ENCODE peak calls at places on chromosome 7, in four cellular contexts. E is K562, C is tibial nerve, P is sigmoid colon. Y is an unnamed sample.

GRCh38 chr7:123154231-123154860 is 45.4 kb downstream of the SLC13A1 start:
- DNase-seq in E (peak), C (peak), P (peak), Y (peak)

GRCh38 chr7:151150388-151150787 is 17.1 kb downstream of the GBX1 start:
- DNase-seq in E (no peak), C (no peak), P (no peak), Y (no peak)

GRCh38 chr7:144255471-144255897 is 9.1 kb downstream of the OR2A7 start:
- DNase-seq in E (no peak), C (no peak), P (peak), Y (peak)

GRCh38 chr7:30433082-30433481 is 45.5 kb downstream of the NOD1 start:
- DNase-seq in E (no peak), C (peak), P (peak), Y (no peak)

GRCh38 chr7:98881561-98882315 is 3.4 kb downstream of the TRRAP start:
- DNase-seq in E (no peak), C (no peak), P (no peak), Y (no peak)

GRCh38 chr7:42269161-42269560 is 32.2 kb upstream of the GLI3 start:
- DNase-seq in E (no peak), C (no peak), P (no peak), Y (no peak)

GRCh38 chr7:22346383-22347107 is 10.4 kb downstream of the RAPGEF5 start:
- DNase-seq in E (no peak), C (no peak), P (no peak), Y (no peak)

GRCh38 chr7:43014374-43014773 is 82.2 kb downstream of the MRPL32 start:
- DNase-seq in E (no peak), C (no peak), P (no peak), Y (no peak)

GRCh38 chr7:101177644-101178043 is 2.4 kb downstream of the NAT16 start:
- DNase-seq in E (no peak), C (no peak), P (no peak), Y (no peak)

GRCh38 chr7:143408247-143408685 is 390 bp downstream of the EPHA1 start:
- DNase-seq in E (no peak), C (no peak), P (no peak), Y (no peak)

GRCh38 chr7:106896268-106896667 is 31.2 kb downstream of the PIK3CG start:
- DNase-seq in E (no peak), C (no peak), P (no peak), Y (no peak)

GRCh38 chr7:38300175-38300574 is 26.7 kb upstream of the TARP start:
- DNase-seq in E (no peak), C (no peak), P (no peak), Y (no peak)

GRCh38 chr7:26087321-26088091 is 64.5 kb upstream of the NFE2L3 start:
- DNase-seq in E (no peak), C (no peak), P (no peak), Y (no peak)

GRCh38 chr7:155961241-155962190 is 149.3 kb upstream of the SHH start:
- DNase-seq in E (no peak), C (no peak), P (peak), Y (peak)

GRCh38 chr7:127396184-127396583 is 3.7 kb upstream of the ZNF800 start:
- DNase-seq in E (peak), C (no peak), P (no peak), Y (no peak)

GRCh38 chr7:94250984-94251383 is 143.7 kb upstream of the COL1A2 start:
- DNase-seq in E (no peak), C (no peak), P (no peak), Y (no peak)

GRCh38 chr7:133164444-133164843 is 82.6 kb upstream of the CHCHD3 start:
- DNase-seq in E (no peak), C (no peak), P (no peak), Y (no peak)

GRCh38 chr7:145398758-145399157 is 562.9 kb upstream of the TPK1 start:
- DNase-seq in E (no peak), C (no peak), P (no peak), Y (no peak)

GRCh38 chr7:128831178-128831993 is 1.2 kb downstream of the FLNC start:
- DNase-seq in E (peak), C (no peak), P (peak), Y (no peak)

GRCh38 chr7:124728610-124729009 is 37.0 kb downstream of the GPR37 start:
- DNase-seq in E (no peak), C (no peak), P (no peak), Y (no peak)
- TF ChIP-seq EP300 in E (no peak), C (no peak), P (no peak), Y (no peak)

GRCh38 chr7:135291809-135292253 is 58.2 kb downstream of the STRA8 start:
- DNase-seq in E (no peak), C (no peak), P (no peak), Y (no peak)
- TF ChIP-seq EP300 in E (no peak), C (no peak), P (no peak), Y (no peak)

DNA sequence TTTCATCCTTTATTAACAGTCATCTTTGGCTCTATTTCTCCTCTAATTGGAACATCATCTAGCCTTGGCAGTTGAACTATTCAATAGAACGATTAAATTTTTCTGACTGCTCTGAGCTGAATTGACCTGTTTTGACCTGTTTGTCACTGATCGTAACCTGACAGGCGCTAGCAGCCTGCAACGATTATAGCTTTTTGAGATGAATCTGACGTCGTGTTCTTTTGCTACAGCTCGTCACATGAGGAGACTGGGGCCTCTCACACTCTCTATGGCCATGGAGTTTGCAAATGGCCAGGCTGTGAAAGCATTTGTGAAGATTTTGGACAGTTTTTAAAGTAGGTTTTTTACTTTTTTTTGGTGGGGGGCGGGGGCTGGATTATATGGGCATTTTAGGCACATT is 229.8 kb downstream of the FOXP2 start:
- DNase-seq in E (no peak), C (no peak), P (no peak), Y (no peak)
- TF ChIP-seq EP300 in E (no peak), C (no peak), P (no peak), Y (no peak)

GRCh38 chr7:16066805-16067459 is 354.4 kb downstream of the CRPPA start:
- DNase-seq in E (no peak), C (peak), P (no peak), Y (no peak)

GRCh38 chr7:16063691-16064090 is 357.6 kb downstream of the CRPPA start:
- DNase-seq in E (no peak), C (peak), P (no peak), Y (no peak)

GRCh38 chr7:16063241-16063640 is 358.1 kb downstream of the CRPPA start:
- DNase-seq in E (no peak), C (no peak), P (no peak), Y (no peak)

GRCh38 chr7:16062269-16062668 is 359.1 kb downstream of the CRPPA start:
- DNase-seq in E (no peak), C (no peak), P (no peak), Y (no peak)

GRCh38 chr7:16064316-16064715 is 357.0 kb downstream of the CRPPA start:
- DNase-seq in E (no peak), C (peak), P (no peak), Y (no peak)
- TF ChIP-seq EP300 in E (no peak), C (peak), P (no peak), Y (no peak)

DNA sequence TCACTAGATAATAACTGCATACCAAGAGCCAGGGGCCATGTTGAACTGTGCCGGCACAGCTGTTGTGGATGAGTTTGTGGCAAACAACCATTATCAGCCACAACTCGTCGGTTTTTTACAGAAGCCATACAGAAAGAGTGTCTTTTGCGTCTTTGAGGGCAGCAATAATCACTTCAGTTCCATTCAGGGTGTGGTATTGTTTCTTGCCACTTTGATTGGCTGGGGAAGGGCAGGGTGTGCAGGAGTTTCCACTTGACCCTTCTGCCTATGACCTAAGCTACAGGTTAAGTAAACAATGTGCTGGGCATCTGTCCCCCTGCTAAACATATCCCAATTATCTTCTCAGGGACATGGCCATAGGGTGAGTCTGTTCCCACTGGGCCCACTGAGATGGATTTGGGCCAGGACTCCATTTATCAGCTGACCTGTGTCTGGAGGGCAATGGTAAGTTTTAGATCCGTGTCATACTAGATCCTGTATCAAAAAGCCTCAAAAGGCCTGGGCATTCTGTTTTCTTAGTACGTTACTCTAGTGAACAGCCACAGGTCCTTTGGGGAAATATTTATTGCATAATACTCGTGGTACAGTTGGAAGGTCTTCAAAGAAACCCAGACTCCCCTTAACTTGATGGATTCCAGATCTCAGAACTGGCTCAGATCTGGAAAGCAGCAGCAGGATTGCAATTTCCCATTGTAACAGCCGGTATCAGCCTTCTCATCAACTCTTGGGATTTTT is 15.9 kb downstream of the ZNF3 start:
- DNase-seq in E (peak), C (peak), P (peak), Y (no peak)
- TF ChIP-seq EP300 in E (no peak), C (peak), P (peak), Y (no peak)

GRCh38 chr7:84025332-84025927 is 169.2 kb downstream of the SEMA3A start:
- DNase-seq in E (no peak), C (no peak), P (peak), Y (no peak)

GRCh38 chr7:84027678-84028077 is 166.9 kb downstream of the SEMA3A start:
- DNase-seq in E (no peak), C (no peak), P (no peak), Y (no peak)

GRCh38 chr7:84022009-84022408 is 172.6 kb downstream of the SEMA3A start:
- DNase-seq in E (no peak), C (no peak), P (no peak), Y (no peak)

GRCh38 chr7:84021292-84021898 is 173.2 kb downstream of the SEMA3A start:
- DNase-seq in E (no peak), C (no peak), P (no peak), Y (no peak)

DNA sequence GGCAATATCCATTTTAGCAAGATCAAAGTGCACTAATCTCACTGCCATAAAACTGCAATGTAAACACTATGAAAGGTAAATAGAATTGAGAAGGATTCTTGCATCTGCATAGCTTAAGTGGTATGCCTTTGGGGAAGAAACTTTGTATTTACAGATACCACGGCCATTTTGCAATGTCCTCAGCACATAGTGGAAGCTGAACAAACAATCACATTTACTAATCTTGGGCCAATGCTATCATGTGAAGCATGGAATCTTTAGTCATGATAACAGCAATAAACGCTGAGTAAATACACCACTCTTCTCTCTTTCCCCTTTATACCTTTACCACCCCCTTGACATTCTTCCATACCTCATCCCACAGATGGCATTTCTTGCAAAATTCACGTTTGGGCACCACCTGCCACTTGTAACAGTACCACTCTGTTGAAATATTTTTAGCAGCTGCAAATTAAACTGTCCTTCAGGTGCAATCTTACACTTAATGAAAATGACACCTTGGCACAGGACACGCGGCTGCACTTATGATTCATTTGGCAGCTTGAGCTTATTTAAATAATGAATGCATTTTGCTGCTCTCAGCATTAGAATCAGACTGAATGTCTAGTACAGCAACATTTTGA is 171.8 kb downstream of the SEMA3A start:
- DNase-seq in E (no peak), C (no peak), P (no peak), Y (no peak)
- TF ChIP-seq EP300 in E (no peak), C (no peak), P (no peak), Y (no peak)

GRCh38 chr7:96508371-96508770 is 186.5 kb upstream of the SLC25A13 start:
- DNase-seq in E (no peak), C (no peak), P (no peak), Y (no peak)
- TF ChIP-seq EP300 in E (no peak), C (no peak), P (no peak), Y (no peak)

GRCh38 chr7:130338233-130338632 is 6.4 kb upstream of the CPA5 start:
- DNase-seq in E (no peak), C (no peak), P (no peak), Y (no peak)
- TF ChIP-seq EP300 in E (no peak), C (no peak), P (no peak), Y (no peak)

GRCh38 chr7:1086588-1087461 is 1.1 kb upstream of the GPER1 start:
- DNase-seq in E (peak), C (peak), P (peak), Y (no peak)
- TF ChIP-seq EP300 in E (no peak), C (peak), P (no peak), Y (no peak)

DNA sequence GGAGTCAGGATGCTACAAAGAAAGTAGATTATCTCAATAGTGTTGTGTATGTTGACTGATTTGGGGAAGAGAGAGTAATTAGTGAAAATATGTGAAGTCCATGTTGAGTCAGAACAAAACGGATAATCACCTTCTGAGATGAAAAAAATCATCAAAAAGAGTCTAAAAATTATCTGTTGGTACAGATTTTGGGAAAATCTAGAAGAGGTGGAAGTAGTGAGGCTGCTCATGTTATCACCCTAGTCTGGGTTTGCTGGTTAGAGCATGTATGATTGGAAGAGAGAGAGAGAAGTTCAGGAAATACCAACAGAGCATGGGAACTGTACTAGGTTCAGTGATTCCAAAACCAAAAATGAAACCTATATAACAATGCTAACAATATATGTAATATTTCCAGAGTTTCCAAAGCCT is 12.3 kb downstream of the RPA3 start:
- DNase-seq in E (no peak), C (no peak), P (no peak), Y (no peak)
- TF ChIP-seq EP300 in E (no peak), C (no peak), P (no peak), Y (no peak)